ENCODE peak calls at places on chromosomes 2 and 18, in four cellular contexts. One of them, this sample, is unnamed.

GRCh38 chr2:60583604-60584003 is 30.1 kb upstream of the BCL11A start:
- DNase-seq in tibial nerve: no peak
- DNase-seq in fibroblast of mammary gland: no peak
- DNase-seq in pancreas: no peak
- DNase-seq in this sample: no peak

GRCh38 chr2:26845021-26845420 is 2.9 kb upstream of the DPYSL5 start:
- DNase-seq in fibroblast of mammary gland: no peak
- DNase-seq in pancreas: no peak
- DNase-seq in tibial nerve: no peak
- DNase-seq in this sample: no peak

GRCh38 chr2:86372641-86373502 is 35.4 kb upstream of the REEP1 start:
- DNase-seq in tibial nerve: no peak
- DNase-seq in pancreas: peak
- DNase-seq in fibroblast of mammary gland: peak
- DNase-seq in this sample: peak

GRCh38 chr18:23619388-23619873 is 33.1 kb upstream of the NPC1 start:
- DNase-seq in tibial nerve: no peak
- DNase-seq in pancreas: no peak
- DNase-seq in fibroblast of mammary gland: peak
- DNase-seq in this sample: no peak

GRCh38 chr2:72619622-72620021 is 206.2 kb downstream of the EXOC6B start:
- DNase-seq in tibial nerve: no peak
- DNase-seq in fibroblast of mammary gland: peak
- DNase-seq in pancreas: no peak
- DNase-seq in this sample: no peak

GRCh38 chr2:118046628-118047210 is 32.8 kb upstream of the CCDC93 start:
- DNase-seq in tibial nerve: no peak
- DNase-seq in fibroblast of mammary gland: peak
- DNase-seq in pancreas: no peak
- DNase-seq in this sample: no peak

GRCh38 chr2:161250864-161251436 is 57.3 kb upstream of the PSMD14 start:
- DNase-seq in fibroblast of mammary gland: peak
- DNase-seq in tibial nerve: no peak
- DNase-seq in pancreas: no peak
- DNase-seq in this sample: peak

GRCh38 chr2:148989882-148990493 is 48.5 kb upstream of the LYPD6B start:
- DNase-seq in tibial nerve: peak
- DNase-seq in pancreas: peak
- DNase-seq in fibroblast of mammary gland: peak
- DNase-seq in this sample: peak

GRCh38 chr2:86332654-86333053 is 4.8 kb downstream of the REEP1 start:
- DNase-seq in tibial nerve: no peak
- DNase-seq in fibroblast of mammary gland: no peak
- DNase-seq in pancreas: no peak
- DNase-seq in this sample: no peak

GRCh38 chr18:28716321-28716720 is 539.4 kb upstream of the CDH2 start:
- DNase-seq in tibial nerve: no peak
- DNase-seq in pancreas: no peak
- DNase-seq in fibroblast of mammary gland: no peak
- DNase-seq in this sample: no peak

GRCh38 chr2:204669386-204669785 is 124.1 kb downstream of the PARD3B start:
- DNase-seq in tibial nerve: no peak
- DNase-seq in pancreas: no peak
- DNase-seq in fibroblast of mammary gland: no peak
- DNase-seq in this sample: no peak

GRCh38 chr2:65282492-65283053 is 54.9 kb downstream of the ACTR2 start:
- DNase-seq in tibial nerve: no peak
- DNase-seq in pancreas: no peak
- DNase-seq in fibroblast of mammary gland: no peak
- DNase-seq in this sample: no peak

GRCh38 chr18:10121028-10121427 is 207.2 kb downstream of the VAPA start:
- DNase-seq in fibroblast of mammary gland: no peak
- DNase-seq in tibial nerve: no peak
- DNase-seq in pancreas: no peak
- DNase-seq in this sample: no peak

GRCh38 chr2:12493031-12493513 is 223.7 kb upstream of the TRIB2 start:
- DNase-seq in tibial nerve: no peak
- DNase-seq in fibroblast of mammary gland: peak
- DNase-seq in pancreas: peak
- DNase-seq in this sample: no peak

GRCh38 chr2:109450574-109451265 is 163.0 kb downstream of the SEPTIN10 start:
- DNase-seq in tibial nerve: no peak
- DNase-seq in pancreas: no peak
- DNase-seq in fibroblast of mammary gland: peak
- DNase-seq in this sample: no peak

GRCh38 chr2:60530660-60531276 is 22.7 kb downstream of the BCL11A start:
- DNase-seq in tibial nerve: peak
- DNase-seq in fibroblast of mammary gland: no peak
- DNase-seq in pancreas: peak
- DNase-seq in this sample: no peak

GRCh38 chr18:9705183-9705864 is 2.8 kb upstream of the RAB31 start:
- DNase-seq in fibroblast of mammary gland: peak
- DNase-seq in pancreas: no peak
- DNase-seq in tibial nerve: no peak
- DNase-seq in this sample: no peak

GRCh38 chr2:177886824-177887223 is 185.8 kb downstream of the PDE11A start:
- DNase-seq in tibial nerve: no peak
- DNase-seq in fibroblast of mammary gland: no peak
- DNase-seq in pancreas: no peak
- DNase-seq in this sample: no peak

GRCh38 chr2:17327649-17328048 is 190.6 kb downstream of the RAD51AP2 start:
- DNase-seq in fibroblast of mammary gland: no peak
- DNase-seq in pancreas: no peak
- DNase-seq in tibial nerve: no peak
- DNase-seq in this sample: no peak

GRCh38 chr2:17328161-17328560 is 190.1 kb downstream of the RAD51AP2 start:
- DNase-seq in fibroblast of mammary gland: no peak
- DNase-seq in pancreas: no peak
- DNase-seq in tibial nerve: no peak
- DNase-seq in this sample: no peak

GRCh38 chr2:17336458-17336857 is 181.8 kb downstream of the RAD51AP2 start:
- DNase-seq in pancreas: no peak
- DNase-seq in fibroblast of mammary gland: no peak
- DNase-seq in tibial nerve: no peak
- DNase-seq in this sample: peak

GRCh38 chr2:17334300-17334699 is 183.9 kb downstream of the RAD51AP2 start:
- DNase-seq in fibroblast of mammary gland: no peak
- DNase-seq in tibial nerve: no peak
- DNase-seq in pancreas: no peak
- DNase-seq in this sample: no peak

GRCh38 chr2:17331636-17332035 is 186.6 kb downstream of the RAD51AP2 start:
- DNase-seq in pancreas: no peak
- DNase-seq in tibial nerve: no peak
- DNase-seq in fibroblast of mammary gland: no peak
- DNase-seq in this sample: no peak
- H3K4me3 ChIP-seq in pancreas: no peak
- H3K4me3 ChIP-seq in tibial nerve: no peak
- H3K4me3 ChIP-seq in fibroblast of mammary gland: no peak
- H3K4me3 ChIP-seq in this sample: no peak

DNA sequence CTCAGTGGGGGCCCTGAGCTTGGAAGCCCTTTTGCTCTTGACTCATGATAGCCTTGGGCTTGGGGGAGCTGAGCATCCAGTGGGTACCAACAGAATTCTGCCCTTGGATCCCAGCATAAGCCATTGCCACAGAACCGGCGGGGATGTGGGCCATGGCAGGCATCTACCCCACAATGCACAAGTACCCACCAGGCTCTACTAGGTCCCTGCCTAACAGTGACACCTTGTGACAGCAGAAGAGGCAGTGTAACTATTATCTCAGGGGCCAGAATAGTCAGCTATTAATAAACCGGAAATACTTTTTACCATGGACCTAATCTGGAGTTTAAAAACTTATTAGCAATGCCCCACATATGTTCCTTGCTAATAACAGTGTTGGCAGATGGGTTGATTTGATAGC is 397.2 kb downstream of the TMEM182 start:
- DNase-seq in pancreas: no peak
- DNase-seq in fibroblast of mammary gland: no peak
- DNase-seq in tibial nerve: no peak
- DNase-seq in this sample: no peak
- TF ChIP-seq CTCF in pancreas: no peak
- TF ChIP-seq CTCF in fibroblast of mammary gland: no peak
- TF ChIP-seq CTCF in tibial nerve: no peak
- TF ChIP-seq CTCF in this sample: no peak

DNA sequence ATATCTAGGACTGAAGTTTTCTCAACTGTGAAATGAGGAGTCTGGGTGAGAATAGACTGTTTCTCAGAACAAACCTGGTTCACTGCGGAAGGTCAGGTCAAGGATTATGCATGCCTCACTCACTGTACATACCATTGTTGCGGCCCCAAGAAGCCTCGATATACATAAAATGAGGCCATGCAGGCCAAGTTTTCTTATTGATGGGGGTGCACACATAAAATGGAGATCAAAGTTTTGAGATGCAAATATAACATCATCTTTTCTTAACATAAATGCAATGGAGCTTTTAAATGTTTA is 1366.1 kb upstream of the CELF4 start:
- DNase-seq in tibial nerve: no peak
- DNase-seq in fibroblast of mammary gland: no peak
- DNase-seq in pancreas: no peak
- DNase-seq in this sample: no peak
- H3K4me3 ChIP-seq in tibial nerve: no peak
- H3K4me3 ChIP-seq in fibroblast of mammary gland: no peak
- H3K4me3 ChIP-seq in pancreas: no peak
- H3K4me3 ChIP-seq in this sample: no peak

GRCh38 chr2:176814740-176815367 is 397.7 kb upstream of the HNRNPA3 start:
- DNase-seq in tibial nerve: no peak
- DNase-seq in fibroblast of mammary gland: peak
- DNase-seq in pancreas: no peak
- DNase-seq in this sample: no peak

GRCh38 chr2:176814274-176814673 is 398.3 kb upstream of the HNRNPA3 start:
- DNase-seq in tibial nerve: no peak
- DNase-seq in pancreas: no peak
- DNase-seq in fibroblast of mammary gland: no peak
- DNase-seq in this sample: peak

GRCh38 chr2:176813526-176814179 is 398.9 kb upstream of the HNRNPA3 start:
- DNase-seq in pancreas: no peak
- DNase-seq in tibial nerve: no peak
- DNase-seq in fibroblast of mammary gland: no peak
- DNase-seq in this sample: no peak

GRCh38 chr2:176818653-176819052 is 393.9 kb upstream of the HNRNPA3 start:
- DNase-seq in tibial nerve: no peak
- DNase-seq in pancreas: no peak
- DNase-seq in fibroblast of mammary gland: no peak
- DNase-seq in this sample: no peak

GRCh38 chr2:176817061-176817565 is 395.5 kb upstream of the HNRNPA3 start:
- DNase-seq in tibial nerve: no peak
- DNase-seq in fibroblast of mammary gland: peak
- DNase-seq in pancreas: no peak
- DNase-seq in this sample: no peak
- TF ChIP-seq CTCF in tibial nerve: no peak
- TF ChIP-seq CTCF in fibroblast of mammary gland: peak
- TF ChIP-seq CTCF in pancreas: no peak
- TF ChIP-seq CTCF in this sample: peak

GRCh38 chr2:101464841-101465240 is 10.1 kb downstream of the RFX8 start:
- DNase-seq in tibial nerve: no peak
- DNase-seq in fibroblast of mammary gland: peak
- DNase-seq in pancreas: no peak
- DNase-seq in this sample: no peak
- H3K4me3 ChIP-seq in tibial nerve: no peak
- H3K4me3 ChIP-seq in fibroblast of mammary gland: no peak
- H3K4me3 ChIP-seq in pancreas: no peak
- H3K4me3 ChIP-seq in this sample: no peak

GRCh38 chr2:122236152-122236892 is 480.9 kb downstream of the TSN start:
- DNase-seq in tibial nerve: no peak
- DNase-seq in fibroblast of mammary gland: peak
- DNase-seq in pancreas: peak
- DNase-seq in this sample: peak

GRCh38 chr2:122244830-122245229 is 489.4 kb downstream of the TSN start:
- DNase-seq in pancreas: no peak
- DNase-seq in tibial nerve: no peak
- DNase-seq in fibroblast of mammary gland: no peak
- DNase-seq in this sample: no peak

GRCh38 chr2:122238006-122238559 is 482.6 kb downstream of the TSN start:
- DNase-seq in fibroblast of mammary gland: no peak
- DNase-seq in tibial nerve: no peak
- DNase-seq in pancreas: no peak
- DNase-seq in this sample: no peak

GRCh38 chr2:122237506-122237905 is 482.1 kb downstream of the TSN start:
- DNase-seq in fibroblast of mammary gland: no peak
- DNase-seq in pancreas: no peak
- DNase-seq in tibial nerve: no peak
- DNase-seq in this sample: no peak

DNA sequence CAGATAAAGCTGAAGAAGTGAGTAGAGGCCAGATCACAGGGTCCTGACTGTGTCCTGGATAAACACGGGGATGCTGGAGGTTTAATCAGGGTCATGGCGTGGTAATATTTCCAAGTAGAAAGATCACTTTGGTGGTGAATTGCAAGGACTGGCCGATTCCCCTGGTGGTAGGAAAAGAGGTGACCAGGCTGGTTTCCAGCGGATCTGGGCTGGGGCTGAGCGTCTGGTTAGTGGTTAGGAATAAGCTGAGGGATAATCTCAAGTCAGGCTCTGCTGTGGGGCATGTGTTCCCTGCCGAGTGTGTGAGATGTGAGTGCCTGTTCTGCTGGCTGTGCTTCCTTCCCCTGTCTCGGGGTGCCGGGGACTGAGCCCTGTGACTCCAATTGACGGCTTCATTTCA is 484.0 kb downstream of the TSN start:
- DNase-seq in pancreas: no peak
- DNase-seq in tibial nerve: no peak
- DNase-seq in fibroblast of mammary gland: no peak
- DNase-seq in this sample: no peak
- TF ChIP-seq CTCF in pancreas: no peak
- TF ChIP-seq CTCF in tibial nerve: no peak
- TF ChIP-seq CTCF in fibroblast of mammary gland: no peak
- TF ChIP-seq CTCF in this sample: no peak

GRCh38 chr2:196268538-196269338 is 97.4 kb upstream of the STK17B start:
- DNase-seq in fibroblast of mammary gland: peak
- DNase-seq in tibial nerve: peak
- DNase-seq in pancreas: no peak
- DNase-seq in this sample: no peak
- H3K4me3 ChIP-seq in fibroblast of mammary gland: no peak
- H3K4me3 ChIP-seq in tibial nerve: no peak
- H3K4me3 ChIP-seq in pancreas: no peak
- H3K4me3 ChIP-seq in this sample: no peak

This sample was measured in LNCaP clone FGC.